ENCODE peak calls at places on chromosomes 5 and 9, in five cellular contexts. V is HFFc6, U is neural progenitor cell, M is GM10248, Q is brain microvascular endothelial cell. W is an unnamed sample.

GRCh38 chr9:37921168-37921510 is 17.2 kb upstream of the SLC25A51 start:
- DNase-seq in Q (no peak), M (no peak), U (no peak), V (no peak), W (no peak)

GRCh38 chr9:5846080-5846479 is 13.2 kb upstream of the ERMP1 start:
- DNase-seq in V (no peak), Q (no peak), M (no peak), U (no peak), W (no peak)

GRCh38 chr5:7869474-7870136 is 657 bp downstream of the MTRR start:
- DNase-seq in U (peak), Q (no peak), M (peak), V (no peak), W (no peak)

GRCh38 chr5:14171621-14172020 is 28.5 kb downstream of the TRIO start:
- DNase-seq in M (no peak), V (peak), U (no peak), Q (peak), W (no peak)

GRCh38 chr9:126623314-126623666 is 9.6 kb downstream of the LMX1B start:
- DNase-seq in V (no peak), M (no peak), Q (no peak), U (no peak), W (no peak)

GRCh38 chr9:127583605-127584053 is 28.4 kb upstream of the STXBP1 start:
- DNase-seq in V (peak), Q (peak), U (no peak), M (no peak), W (no peak)

GRCh38 chr5:32270946-32271345 is 41.8 kb downstream of the MTMR12 start:
- DNase-seq in M (no peak), Q (no peak), V (no peak), U (no peak), W (no peak)

GRCh38 chr5:8061140-8061469 is 192.2 kb downstream of the MTRR start:
- DNase-seq in V (no peak), Q (no peak), M (no peak), U (no peak), W (no peak)

GRCh38 chr5:126445502-126446174 is 22.4 kb downstream of the GRAMD2B start:
- DNase-seq in U (no peak), V (no peak), Q (no peak), M (no peak), W (no peak)

GRCh38 chr5:152405145-152405544 is at the start of gene NMUR2:
- DNase-seq in V (no peak), Q (no peak), M (peak), U (peak), W (peak)

GRCh38 chr5:135827965-135828792 is 6.3 kb upstream of the SLC25A48 start:
- DNase-seq in M (no peak), Q (no peak), U (no peak), V (no peak), W (no peak)

GRCh38 chr9:72554221-72554641 is 32.8 kb downstream of the TMC1 start:
- DNase-seq in V (peak), M (no peak), Q (peak), U (no peak), W (no peak)

GRCh38 chr5:108818613-108819272 is 71.0 kb downstream of the FER start:
- DNase-seq in Q (peak), V (peak), M (peak), U (no peak), W (no peak)

GRCh38 chr9:99411479-99412100 is 189.5 kb downstream of the SEC61B start:
- DNase-seq in Q (no peak), M (no peak), U (peak), V (no peak), W (no peak)

GRCh38 chr9:132074736-132075135 is 4.9 kb downstream of the MED27 start:
- DNase-seq in V (peak), Q (peak), M (no peak), U (no peak), W (no peak)

GRCh38 chr5:36874465-36874864 is 2.1 kb upstream of the NIPBL start:
- DNase-seq in V (no peak), U (peak), Q (no peak), M (no peak), W (no peak)

GRCh38 chr9:104961238-104961637 is 33.3 kb upstream of the ABCA1 start:
- DNase-seq in V (peak), M (peak), Q (peak), U (no peak), W (no peak)

DNA sequence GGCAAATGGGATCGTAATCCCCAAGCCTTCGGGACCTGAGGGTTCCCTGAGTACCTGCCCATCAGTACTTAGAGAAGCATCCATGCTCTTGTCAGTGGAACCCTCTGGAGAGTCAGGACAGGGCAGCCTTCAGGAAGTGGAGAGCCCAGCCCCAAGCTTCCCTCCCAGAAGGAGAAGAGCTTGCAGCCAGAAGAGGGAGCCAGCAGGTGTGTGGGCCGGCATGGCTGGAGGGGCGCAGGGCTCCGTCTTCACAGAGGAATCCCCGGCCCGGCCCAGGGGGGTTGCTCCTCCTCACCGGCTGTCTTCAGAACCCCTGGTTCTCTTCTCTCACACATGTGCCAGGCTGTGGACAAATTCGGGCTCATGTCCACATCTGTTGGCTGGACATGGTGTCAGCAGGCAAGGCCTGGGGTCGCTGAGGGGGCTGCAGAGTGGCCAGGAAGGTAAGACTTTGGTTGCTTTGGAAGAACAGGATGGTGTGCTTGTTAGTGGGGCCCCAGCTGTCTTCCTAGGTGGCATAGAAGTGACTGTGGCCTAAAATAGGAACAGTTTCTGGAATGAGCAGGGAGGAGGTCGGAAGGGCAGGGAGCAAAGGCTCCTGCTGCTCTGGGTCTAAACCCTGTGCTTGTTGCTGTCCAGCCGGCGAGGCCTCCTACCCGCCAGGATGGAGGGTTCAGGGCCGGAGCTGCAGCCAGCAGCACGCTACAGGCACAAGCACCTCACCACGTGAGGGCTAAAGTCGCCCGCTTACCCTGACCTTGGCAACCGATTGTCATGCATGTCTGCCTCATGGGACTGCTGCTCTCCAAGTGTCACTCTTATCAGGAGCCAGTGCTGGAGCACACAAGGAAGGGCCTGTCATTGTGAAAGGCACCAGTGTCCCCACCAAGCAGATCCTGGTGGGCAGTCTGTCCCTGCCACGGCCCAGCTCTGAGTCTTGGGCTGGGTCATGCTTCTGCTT is 58.7 kb upstream of the RXRA start:
- DNase-seq in V (no peak), Q (no peak), U (no peak), M (no peak), W (no peak)
- TF ChIP-seq CTCF in V (peak), Q (no peak), U (peak), M (no peak), W (no peak)

DNA sequence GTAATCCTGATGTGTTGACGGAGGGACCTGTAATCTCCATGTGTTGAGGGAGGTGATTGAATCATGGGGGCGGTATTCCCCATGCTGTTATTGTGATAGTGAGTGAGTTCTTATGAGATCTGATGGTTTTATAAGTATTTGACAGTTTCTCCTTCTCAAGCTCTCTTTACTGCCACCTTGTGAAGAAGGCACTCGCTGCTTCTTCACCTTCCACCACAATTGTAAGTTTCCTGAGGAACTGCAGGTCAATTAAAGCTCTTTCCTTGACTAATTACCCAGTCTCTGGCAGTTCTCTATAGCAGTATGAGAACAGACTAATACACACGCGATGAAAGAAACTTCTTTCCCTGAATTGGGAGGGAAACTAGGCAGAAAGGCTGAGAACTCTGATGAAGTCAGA is 141.1 kb upstream of the RAD23B start:
- DNase-seq in Q (peak), M (no peak), V (peak), U (no peak), W (no peak)
- TF ChIP-seq CTCF in Q (peak), M (no peak), V (peak), U (peak), W (no peak)

DNA sequence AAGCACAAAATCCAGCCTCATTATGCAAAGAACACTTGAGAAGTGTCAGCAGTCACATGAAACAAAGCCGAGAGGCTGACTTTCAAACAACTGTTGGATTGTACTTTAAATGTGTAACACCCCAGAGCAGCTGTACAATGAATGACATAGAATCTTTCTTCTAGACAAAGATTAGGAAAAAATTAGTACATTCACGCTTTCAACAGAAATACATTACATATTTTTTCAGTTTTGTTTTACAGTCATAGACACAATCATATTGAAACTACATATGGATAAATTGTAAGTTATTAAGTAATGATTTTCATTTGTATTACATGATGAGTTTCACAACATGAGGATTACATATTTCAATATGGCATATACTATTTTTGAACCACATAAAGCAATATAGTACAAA is 10.6 kb upstream of the AGXT2 start:
- DNase-seq in M (no peak), V (no peak), U (peak), Q (no peak), W (no peak)
- TF ChIP-seq CTCF in M (no peak), V (no peak), U (no peak), Q (no peak), W (no peak)

GRCh38 chr5:42001673-42002072 is 76.6 kb downstream of the FBXO4 start:
- DNase-seq in M (no peak), V (no peak), Q (no peak), U (no peak), W (no peak)

DNA sequence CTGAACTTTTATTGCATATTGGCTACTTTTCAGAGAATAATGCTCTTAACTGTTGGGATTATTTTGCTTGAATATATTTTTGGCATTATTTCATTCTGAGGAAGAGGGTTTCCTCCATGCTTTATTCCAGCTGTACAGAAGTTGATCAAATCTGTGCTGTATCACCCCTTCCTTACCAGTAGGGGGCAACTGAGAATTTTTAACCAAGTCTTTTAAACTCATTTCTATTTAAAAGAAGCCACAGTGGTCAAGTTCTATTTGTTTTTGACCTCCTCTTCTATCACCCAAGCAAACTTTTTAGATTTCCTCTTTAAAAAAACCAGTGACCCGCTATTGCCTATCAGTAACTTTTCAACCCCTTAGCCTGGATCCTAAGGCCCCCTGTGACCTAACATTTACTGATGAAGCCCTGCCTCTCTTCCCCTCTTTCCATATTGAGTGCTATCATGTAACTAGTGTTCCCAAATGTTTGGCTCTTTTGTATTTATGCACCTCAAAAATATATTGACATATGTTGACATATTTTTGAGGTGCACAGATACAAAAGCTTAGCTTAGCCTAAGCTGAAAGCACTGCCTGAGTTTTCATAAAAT is 80.6 kb downstream of the FBXO4 start:
- DNase-seq in U (peak), Q (no peak), M (peak), V (peak), W (no peak)
- TF ChIP-seq CTCF in U (peak), Q (peak), M (peak), V (peak), W (peak)

DNA sequence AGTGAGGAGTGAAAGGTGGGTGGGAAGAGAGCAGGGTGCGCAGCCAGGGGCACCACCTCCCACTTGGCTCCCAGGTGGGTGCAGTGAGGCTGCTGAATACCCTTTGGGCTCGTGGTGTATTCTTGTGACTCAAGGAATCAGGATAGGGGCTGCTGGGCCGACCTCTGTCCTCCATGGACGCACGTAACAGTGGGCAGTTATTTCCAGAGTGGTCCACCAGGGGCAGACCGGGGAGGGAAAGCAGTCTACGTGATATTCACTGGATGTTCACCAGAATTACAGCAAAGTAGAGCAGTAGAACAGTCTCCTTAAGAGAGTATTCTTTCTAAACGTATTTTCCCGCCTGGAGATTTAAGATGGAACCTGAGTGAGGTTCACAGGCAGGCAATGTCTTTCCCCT is 88.5 kb downstream of the SYK start:
- DNase-seq in U (peak), Q (no peak), V (no peak), M (no peak), W (no peak)
- TF ChIP-seq CTCF in U (peak), Q (peak), V (peak), M (no peak), W (peak)

GRCh38 chr5:139657363-139658321 is 9.5 kb downstream of the CXXC5 start:
- DNase-seq in Q (no peak), V (peak), U (no peak), M (no peak), W (no peak)

GRCh38 chr5:139658928-139659667 is 10.9 kb downstream of the CXXC5 start:
- DNase-seq in M (no peak), V (peak), Q (peak), U (peak), W (no peak)

GRCh38 chr5:139659673-139660072 is 11.5 kb downstream of the CXXC5 start:
- DNase-seq in U (peak), M (no peak), Q (no peak), V (no peak), W (no peak)

GRCh38 chr5:139660105-139660915 is 12.2 kb downstream of the CXXC5 start:
- DNase-seq in Q (no peak), V (peak), M (no peak), U (no peak), W (no peak)

DNA sequence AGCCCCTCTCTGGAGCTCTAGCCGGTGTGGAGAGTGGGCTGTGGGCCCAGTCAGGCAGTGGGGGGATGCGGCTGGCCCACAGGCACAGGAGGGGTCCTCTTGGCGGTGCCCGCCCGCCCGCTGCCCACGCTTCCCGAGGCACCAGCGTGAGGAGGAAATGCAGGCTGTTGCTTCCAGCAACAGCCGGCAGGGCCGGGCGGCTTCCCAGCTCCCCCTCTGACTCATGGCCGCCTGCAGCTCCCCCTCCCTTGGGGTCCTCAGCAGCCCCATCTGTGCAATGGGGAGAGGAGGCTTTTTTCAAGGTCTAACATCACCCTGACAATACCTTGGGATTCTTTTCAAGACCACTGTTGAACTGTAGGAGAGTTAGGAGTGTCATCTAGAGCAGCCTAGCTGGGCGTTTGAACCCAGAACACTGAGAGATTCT is 10.4 kb downstream of the CXXC5 start:
- DNase-seq in U (no peak), Q (no peak), M (no peak), V (no peak), W (no peak)
- TF ChIP-seq CTCF in U (no peak), Q (peak), M (no peak), V (peak), W (no peak)